ENCODE peak calls at places on chromosomes 5 and 9, in five cellular contexts. X is IMR-90, A is K562, L is GM12878, H is SK-N-SH. G is an unnamed sample.

GRCh38 chr9:98083059-98083458 is 26.5 kb downstream of the NANS start:
- DNase-seq in X (peak; percentile 46), A (no peak), L (no peak), H (no peak), G (no peak)

GRCh38 chr9:90805006-90805993 is 3.7 kb downstream of the SYK start:
- DNase-seq in X (no peak), A (peak; percentile 45), L (no peak), H (peak; percentile 22), G (no peak)

GRCh38 chr5:141850183-141850768 is 27.9 kb downstream of the PCDH1 start:
- DNase-seq in X (peak; percentile 17), A (peak; percentile 62), L (no peak), H (peak; percentile 83), G (no peak)

GRCh38 chr5:64147849-64148441 is 17.7 kb upstream of the RNF180 start:
- DNase-seq in X (peak; percentile 24), A (peak; percentile 21), L (no peak), H (peak; percentile 47), G (peak; percentile 7)

GRCh38 chr9:109861918-109862317 is 81.9 kb downstream of the PALM2AKAP2 start:
- DNase-seq in X (no peak), A (no peak), L (no peak), H (no peak), G (no peak)

GRCh38 chr5:160333726-160334125 is 21.4 kb upstream of the CCNJL start:
- DNase-seq in X (peak; percentile 63), A (no peak), L (no peak), H (no peak), G (no peak)

GRCh38 chr5:54807421-54807820 is 178.0 kb downstream of the ESM1 start:
- DNase-seq in X (peak; percentile 86), A (no peak), L (no peak), H (no peak), G (no peak)

GRCh38 chr9:9778293-9778692 is 834.5 kb downstream of the PTPRD start:
- DNase-seq in X (no peak), A (no peak), L (no peak), H (no peak), G (no peak)

GRCh38 chr9:134304306-134304705 is 21.9 kb upstream of the RXRA start:
- DNase-seq in X (no peak), A (no peak), L (no peak), H (no peak), G (no peak)

GRCh38 chr5:98570010-98570409 is 203.5 kb upstream of the RGMB start:
- DNase-seq in X (peak; percentile 82), A (no peak), L (no peak), H (no peak), G (no peak)

GRCh38 chr9:96514108-96514824 is 64.3 kb downstream of the HABP4 start:
- DNase-seq in X (peak; percentile 73), A (no peak), L (no peak), H (no peak), G (no peak)

GRCh38 chr9:113436753-113437515 is 26.4 kb downstream of the C9orf43 start:
- DNase-seq in X (peak; percentile 17), A (no peak), L (no peak), H (no peak), G (no peak)

GRCh38 chr5:180670586-180671359 is 21.4 kb upstream of the FLT4 start:
- DNase-seq in X (peak; percentile 37), A (peak; percentile 73), L (peak; percentile 15), H (peak; percentile 61), G (peak; percentile 19)

GRCh38 chr9:6351757-6352156 is 23.6 kb downstream of the TPD52L3 start:
- DNase-seq in X (no peak), A (no peak), L (no peak), H (no peak), G (no peak)

GRCh38 chr9:129677456-129677855 is 12.0 kb downstream of the PRRX2 start:
- DNase-seq in X (no peak), A (no peak), L (no peak), H (peak; percentile 84), G (no peak)

GRCh38 chr5:113382736-113383135 is 52.1 kb downstream of the TSSK1B start:
- DNase-seq in X (no peak), A (no peak), L (no peak), H (no peak), G (no peak)

GRCh38 chr9:111005711-111006482 is 32.4 kb downstream of the LPAR1 start:
- DNase-seq in X (peak; percentile 50), A (no peak), L (no peak), H (no peak), G (no peak)
- TF ChIP-seq MXI1 in X (no peak), A (no peak), L (no peak), H (no peak), G (no peak)

GRCh38 chr9:135606885-135607259 is 32.5 kb downstream of the GLT6D1 start:
- DNase-seq in X (no peak), A (no peak), L (no peak), H (no peak), G (no peak)

GRCh38 chr9:135607401-135608293 is 31.7 kb downstream of the GLT6D1 start:
- DNase-seq in X (no peak), A (no peak), L (no peak), H (peak; percentile 70), G (no peak)

GRCh38 chr9:135604437-135605237 is 34.7 kb downstream of the GLT6D1 start:
- DNase-seq in X (no peak), A (no peak), L (no peak), H (peak; percentile 18), G (no peak)

GRCh38 chr9:135602789-135603481 is 36.4 kb downstream of the GLT6D1 start:
- DNase-seq in X (peak; percentile 27), A (peak; percentile 62), L (no peak), H (peak; percentile 68), G (no peak)

DNA sequence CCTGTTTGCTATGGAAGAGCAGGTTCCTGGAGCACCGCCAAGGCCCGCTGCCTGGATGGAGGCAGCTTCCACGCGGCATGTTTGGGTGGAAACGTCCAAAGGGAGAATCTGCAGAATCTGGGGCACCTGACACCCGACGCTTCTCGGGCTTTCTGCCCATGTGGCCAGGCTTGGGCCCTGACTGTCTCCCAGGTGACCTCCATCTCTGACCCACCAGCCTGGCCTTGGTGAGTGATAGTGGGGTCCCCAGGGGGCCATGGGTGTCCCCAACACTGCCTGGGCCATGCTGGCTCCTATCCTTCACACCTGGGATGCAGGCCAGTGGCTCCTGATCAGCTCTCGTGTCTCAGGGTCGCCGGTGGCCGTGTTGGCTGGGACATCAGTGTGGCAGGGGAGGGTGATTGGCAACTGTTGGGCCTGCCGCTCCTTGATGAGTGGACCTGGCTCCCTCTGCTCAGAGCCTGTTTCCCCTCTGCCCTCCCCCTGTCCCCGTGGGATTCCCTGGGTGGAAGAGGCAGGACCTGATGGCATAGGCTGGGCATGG is 34.0 kb downstream of the GLT6D1 start:
- DNase-seq in X (no peak), A (no peak), L (no peak), H (peak; percentile 15), G (no peak)
- TF ChIP-seq MXI1 in X (no peak), A (no peak), L (no peak), H (no peak), G (no peak)

GRCh38 chr9:4828776-4829175 is 36.0 kb downstream of the RCL1 start:
- DNase-seq in X (peak; percentile 56), A (peak; percentile 52), L (no peak), H (no peak), G (peak; percentile 49)

GRCh38 chr9:4829956-4830355 is 37.2 kb downstream of the RCL1 start:
- DNase-seq in X (peak; percentile 60), A (peak; percentile 36), L (no peak), H (no peak), G (no peak)

GRCh38 chr9:4827224-4827623 is 34.5 kb downstream of the RCL1 start:
- DNase-seq in X (no peak), A (no peak), L (no peak), H (no peak), G (no peak)

GRCh38 chr9:4830699-4831098 is 38.0 kb downstream of the RCL1 start:
- DNase-seq in X (no peak), A (no peak), L (no peak), H (no peak), G (no peak)

GRCh38 chr9:4826417-4827166 is 33.8 kb downstream of the RCL1 start:
- DNase-seq in X (peak; percentile 60), A (no peak), L (no peak), H (no peak), G (no peak)
- TF ChIP-seq MXI1 in X (no peak), A (no peak), L (no peak), H (no peak), G (no peak)

GRCh38 chr9:115845648-115846312 is 307.8 kb upstream of the PAPPA start:
- DNase-seq in X (peak; percentile 92), A (no peak), L (no peak), H (no peak), G (no peak)
- TF ChIP-seq MXI1 in X (no peak), A (no peak), L (no peak), H (no peak), G (no peak)

DNA sequence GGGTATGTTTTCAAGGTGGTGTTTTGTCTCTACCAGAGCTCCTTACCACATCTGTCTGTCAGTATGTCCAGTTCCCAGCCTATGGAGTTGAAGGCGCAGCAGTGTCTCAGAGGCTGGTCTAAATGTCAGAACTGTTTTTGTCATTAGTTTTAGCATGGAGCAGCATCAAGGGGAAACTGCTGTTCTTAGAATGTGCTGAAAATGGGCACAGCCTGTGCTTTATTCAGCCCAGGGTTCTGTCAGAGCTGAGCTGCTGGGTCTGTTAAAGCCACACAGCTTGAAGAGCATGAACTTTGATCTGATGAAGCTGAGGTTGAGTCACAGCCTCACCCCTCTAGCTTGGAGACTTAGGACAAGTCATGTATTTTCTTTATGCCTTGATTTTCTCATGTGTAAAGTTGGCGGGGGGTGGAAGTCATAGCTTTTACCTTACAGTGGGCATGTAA is 71.9 kb downstream of the RALGPS1 start:
- DNase-seq in X (no peak), A (no peak), L (no peak), H (no peak), G (peak; percentile 46)
- TF ChIP-seq MXI1 in X (no peak), A (no peak), L (no peak), H (no peak), G (no peak)

GRCh38 chr5:1516615-1517601 is 6.9 kb downstream of the LPCAT1 start:
- DNase-seq in X (peak; percentile 93), A (no peak), L (no peak), H (no peak), G (peak; percentile 16)
- TF ChIP-seq MXI1 in X (peak; percentile 67), A (no peak), L (no peak), H (no peak), G (no peak)

DNA sequence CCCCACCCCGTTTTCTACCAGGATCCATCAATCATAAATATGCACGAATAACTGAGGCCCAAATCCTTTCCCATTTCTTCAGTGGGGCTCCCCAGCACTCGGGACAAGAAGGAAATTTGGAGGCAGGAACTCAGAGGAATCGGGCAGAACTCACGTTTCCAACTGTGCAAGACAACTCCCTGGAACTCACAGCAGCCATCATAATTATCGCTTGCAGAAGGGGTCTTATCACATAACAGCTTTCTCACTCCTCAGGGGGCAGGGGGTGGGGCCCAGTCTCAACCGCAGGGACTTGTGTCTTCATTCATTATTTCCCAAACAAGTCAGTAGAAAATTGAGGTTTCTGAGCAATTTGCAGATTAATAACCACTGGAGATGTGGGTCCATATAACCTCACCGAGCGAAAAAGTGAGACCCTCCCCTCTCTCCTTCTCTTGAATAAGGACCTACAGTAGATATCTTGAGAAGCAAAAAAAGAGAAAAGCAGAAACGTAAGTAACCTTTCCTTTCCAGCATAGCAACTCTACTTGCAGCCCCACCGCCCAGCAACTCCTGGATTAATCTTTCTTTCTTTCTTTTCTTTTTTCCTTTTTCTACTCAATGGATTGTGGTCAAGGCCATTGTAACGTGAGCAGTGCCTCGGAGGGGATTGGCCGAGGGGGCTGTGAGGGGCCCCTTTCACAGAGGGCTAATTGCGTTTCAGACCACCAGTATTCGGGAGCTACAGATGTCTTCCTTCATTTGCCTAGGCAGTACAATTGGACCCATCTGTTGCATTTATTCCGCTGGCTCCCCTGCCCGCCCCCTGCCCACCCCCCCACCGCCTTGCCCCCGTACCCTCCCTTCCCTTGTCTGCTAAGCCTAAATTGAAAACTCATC is 24.7 kb upstream of the TIFAB start:
- DNase-seq in X (no peak), A (peak; percentile 85), L (no peak), H (no peak), G (no peak)
- TF ChIP-seq MXI1 in X (no peak), A (no peak), L (no peak), H (no peak), G (no peak)